ENCODE peak calls at places on chromosomes 12 and 14, in seven cellular contexts. K is GM12865, B is astrocyte of the spinal cord, L is fibroblast of lung, D is sigmoid colon, R is uterus, S is tibial artery. J is an unnamed sample.

GRCh38 chr14:54329082-54329695 is 67.6 kb upstream of the CDKN3 start:
- DNase-seq in K (peak; percentile 65), D (no peak), R (peak; percentile 20), L (peak; percentile 81), B (peak; percentile 78), S (no peak), J (peak; percentile 24)

GRCh38 chr12:65839027-65839426 is 14.7 kb downstream of the HMGA2 start:
- DNase-seq in S (no peak), K (no peak), L (no peak), B (no peak), R (no peak), D (no peak), J (no peak)

GRCh38 chr14:72554401-72554800 is 339.5 kb downstream of the DPF3 start:
- DNase-seq in L (no peak), B (no peak), K (no peak), D (no peak), S (no peak), R (no peak), J (no peak)

GRCh38 chr12:107402041-107403022 is 283.3 kb upstream of the PWP1 start:
- DNase-seq in D (no peak), K (peak; percentile 70), B (peak; percentile 74), S (no peak), L (peak; percentile 56), R (no peak), J (peak; percentile 45)

GRCh38 chr12:119307747-119308146 is 26.8 kb upstream of the CCDC60 start:
- DNase-seq in D (no peak), S (no peak), L (no peak), B (no peak), K (no peak), R (no peak), J (no peak)

GRCh38 chr14:32682219-32682618 is 256.5 kb upstream of the NPAS3 start:
- DNase-seq in R (no peak), D (no peak), L (no peak), S (no peak), K (peak; percentile 12), B (no peak), J (no peak)

GRCh38 chr12:51281202-51281924 is 11.1 kb upstream of the SMAGP start:
- DNase-seq in L (peak; percentile 70), B (peak; percentile 47), K (no peak), D (no peak), R (no peak), S (no peak), J (no peak)

GRCh38 chr12:49543914-49544815 is 5.3 kb downstream of the KCNH3 start:
- DNase-seq in R (no peak), L (no peak), D (no peak), B (no peak), K (no peak), S (no peak), J (no peak)

GRCh38 chr12:48063530-48063929 is 42.3 kb downstream of the SENP1 start:
- DNase-seq in K (no peak), D (no peak), B (no peak), S (no peak), R (no peak), L (no peak), J (no peak)

GRCh38 chr14:76975051-76975450 is 53.5 kb downstream of the IRF2BPL start:
- DNase-seq in K (no peak), S (no peak), R (no peak), B (no peak), L (no peak), D (no peak), J (no peak)

GRCh38 chr14:69483765-69484443 is 624 bp upstream of the PLEKHD1 start:
- DNase-seq in B (peak; percentile 7), R (no peak), D (no peak), L (peak; percentile 14), K (no peak), S (no peak), J (peak; percentile 45)

GRCh38 chr14:41605550-41606248 is 977 bp upstream of the LRFN5 start:
- DNase-seq in L (peak; percentile 61), D (peak; percentile 62), B (peak; percentile 60), K (no peak), S (no peak), R (peak; percentile 16), J (peak; percentile 34)

GRCh38 chr14:104432611-104433231 is 146.8 kb upstream of the C14orf180 start:
- DNase-seq in S (peak; percentile 61), K (no peak), D (peak; percentile 62), B (no peak), L (no peak), R (no peak), J (no peak)

GRCh38 chr12:108572166-108572790 is 9.9 kb downstream of the ISCU start:
- DNase-seq in B (no peak), S (no peak), K (peak; percentile 85), D (no peak), L (no peak), R (no peak), J (peak; percentile 22)

GRCh38 chr14:54579606-54580005 is 12.7 kb downstream of the SAMD4A start:
- DNase-seq in L (no peak), K (no peak), D (no peak), R (no peak), B (no peak), S (no peak), J (no peak)

GRCh38 chr12:53461591-53461990 is 9.7 kb downstream of the PCBP2 start:
- DNase-seq in K (no peak), B (no peak), R (no peak), S (no peak), D (no peak), L (no peak), J (no peak)

GRCh38 chr12:53456654-53457366 is 4.9 kb downstream of the PCBP2 start:
- DNase-seq in R (no peak), B (no peak), K (no peak), S (no peak), D (no peak), L (no peak), J (no peak)

GRCh38 chr12:53461059-53461458 is 9.2 kb downstream of the PCBP2 start:
- DNase-seq in B (no peak), R (no peak), L (no peak), S (no peak), K (no peak), D (no peak), J (no peak)

GRCh38 chr12:53462935-53463334 is 11.0 kb downstream of the PCBP2 start:
- DNase-seq in B (no peak), L (no peak), S (no peak), D (no peak), R (no peak), K (no peak), J (no peak)

GRCh38 chr12:53459097-53459496 is 7.2 kb downstream of the PCBP2 start:
- DNase-seq in B (no peak), R (no peak), S (no peak), D (no peak), L (no peak), K (no peak), J (no peak)
- TF ChIP-seq CTCF in B (no peak), R (no peak), S (no peak), D (no peak), L (no peak), K (no peak), J (no peak)

GRCh38 chr14:106269029-106269428 is 742.6 kb downstream of the TMEM121 start:
- DNase-seq in K (no peak), D (no peak), S (no peak), B (no peak), L (no peak), R (no peak), J (no peak)

GRCh38 chr14:106269451-106270204 is 743.2 kb downstream of the TMEM121 start:
- DNase-seq in L (no peak), D (no peak), S (no peak), B (no peak), R (no peak), K (no peak), J (no peak)

GRCh38 chr14:106268013-106268727 is 741.8 kb downstream of the TMEM121 start:
- DNase-seq in B (no peak), R (no peak), D (no peak), L (no peak), S (no peak), K (peak; percentile 47), J (peak; percentile 24)
- TF ChIP-seq CTCF in B (no peak), R (no peak), D (no peak), L (no peak), S (no peak), K (peak; percentile 38), J (peak; percentile 61)

GRCh38 chr14:58947156-58947555 is 241.3 kb upstream of the DAAM1 start:
- DNase-seq in S (no peak), K (no peak), R (no peak), B (peak; percentile 61), L (no peak), D (no peak), J (no peak)

GRCh38 chr14:58944957-58945356 is 243.5 kb upstream of the DAAM1 start:
- DNase-seq in L (no peak), R (no peak), K (no peak), S (no peak), B (no peak), D (no peak), J (no peak)

GRCh38 chr14:58944226-58944769 is 244.2 kb upstream of the DAAM1 start:
- DNase-seq in L (no peak), K (no peak), S (no peak), R (no peak), D (no peak), B (no peak), J (no peak)

GRCh38 chr14:58950555-58950954 is 237.9 kb upstream of the DAAM1 start:
- DNase-seq in B (no peak), R (no peak), S (no peak), D (no peak), L (no peak), K (no peak), J (no peak)

GRCh38 chr14:58947816-58948440 is 240.5 kb upstream of the DAAM1 start:
- DNase-seq in B (peak; percentile 22), R (no peak), K (peak; percentile 29), D (no peak), S (no peak), L (peak; percentile 21), J (no peak)
- TF ChIP-seq CTCF in B (no peak), R (no peak), K (peak; percentile 5), D (no peak), S (no peak), L (no peak), J (no peak)

GRCh38 chr12:3557136-3557697 is 66.2 kb downstream of the PRMT8 start:
- DNase-seq in L (no peak), B (no peak), R (no peak), S (peak; percentile 33), K (no peak), D (no peak), J (no peak)

GRCh38 chr12:3556716-3557115 is 65.7 kb downstream of the PRMT8 start:
- DNase-seq in D (no peak), B (no peak), R (no peak), K (no peak), L (no peak), S (peak; percentile 47), J (no peak)

GRCh38 chr12:3558854-3559253 is 67.9 kb downstream of the PRMT8 start:
- DNase-seq in K (no peak), B (no peak), D (no peak), S (peak; percentile 9), R (no peak), L (no peak), J (no peak)

GRCh38 chr12:3558255-3558654 is 67.3 kb downstream of the PRMT8 start:
- DNase-seq in S (no peak), B (no peak), R (no peak), L (no peak), K (no peak), D (no peak), J (no peak)

DNA sequence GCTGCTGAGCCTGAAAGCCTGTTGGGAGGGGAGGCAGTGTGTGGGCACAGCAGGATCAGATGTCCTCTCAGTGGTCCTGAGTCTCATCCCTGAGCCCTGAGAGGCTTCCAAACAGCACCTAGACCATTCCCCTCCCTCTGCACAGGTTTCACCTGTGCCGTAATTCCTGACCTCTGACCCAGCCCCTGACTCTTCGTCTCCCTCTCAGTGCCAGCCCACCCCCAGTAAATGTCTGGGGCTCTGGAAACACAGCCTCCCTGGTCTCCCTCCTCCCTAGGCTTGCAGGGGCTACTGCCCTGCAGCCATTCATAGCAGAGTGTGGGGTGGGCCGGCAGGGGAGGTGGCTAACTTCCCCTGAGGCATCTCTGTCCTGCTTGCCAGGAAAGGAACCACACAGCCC is 66.8 kb downstream of the PRMT8 start:
- DNase-seq in D (no peak), L (no peak), B (no peak), R (no peak), S (peak; percentile 24), K (no peak), J (no peak)
- TF ChIP-seq CTCF in D (no peak), L (no peak), B (no peak), R (no peak), S (no peak), K (no peak), J (no peak)